ENCODE peak calls at places on chromosomes 2 and 18, in eight cellular contexts. One of them, this sample, is unnamed. For H3K36me3, the result is how much of the 10 kb centered on the place peaks cover.

GRCh38 chr2:215900203-215900611 is 113.1 kb downstream of the MREG start:
- DNase-seq in body of pancreas: peak
- DNase-seq in right atrium auricular region: peak
- DNase-seq in right lobe of liver: peak
- DNase-seq in kidney: no peak
- DNase-seq in K562: no peak
- DNase-seq in DND-41: no peak
- DNase-seq in cardiac muscle cell: peak
- DNase-seq in this sample: no peak

GRCh38 chr2:208407667-208408066 is 1.1 kb downstream of the PTH2R start:
- DNase-seq in DND-41: no peak
- DNase-seq in K562: peak
- DNase-seq in right lobe of liver: no peak
- DNase-seq in body of pancreas: peak
- DNase-seq in right atrium auricular region: no peak
- DNase-seq in kidney: no peak
- DNase-seq in cardiac muscle cell: peak
- DNase-seq in this sample: no peak

GRCh38 chr2:232508246-232508645 is 11.9 kb upstream of the PRSS56 start:
- DNase-seq in DND-41: no peak
- DNase-seq in cardiac muscle cell: no peak
- DNase-seq in right atrium auricular region: no peak
- DNase-seq in right lobe of liver: no peak
- DNase-seq in K562: no peak
- DNase-seq in body of pancreas: no peak
- DNase-seq in kidney: no peak
- DNase-seq in this sample: no peak

GRCh38 chr2:168355110-168355509 is 101.0 kb upstream of the CERS6 start:
- DNase-seq in right atrium auricular region: no peak
- DNase-seq in cardiac muscle cell: no peak
- DNase-seq in K562: no peak
- DNase-seq in body of pancreas: peak
- DNase-seq in kidney: no peak
- DNase-seq in right lobe of liver: no peak
- DNase-seq in DND-41: no peak
- DNase-seq in this sample: no peak

GRCh38 chr2:152421521-152422367 is 86.8 kb downstream of the FMNL2 start:
- DNase-seq in right lobe of liver: no peak
- DNase-seq in cardiac muscle cell: peak
- DNase-seq in K562: no peak
- DNase-seq in body of pancreas: peak
- DNase-seq in kidney: no peak
- DNase-seq in DND-41: no peak
- DNase-seq in right atrium auricular region: peak
- DNase-seq in this sample: no peak

GRCh38 chr2:97355176-97355575 is 234.5 kb downstream of the ANKRD36B start:
- DNase-seq in cardiac muscle cell: no peak
- DNase-seq in K562: no peak
- DNase-seq in kidney: no peak
- DNase-seq in right atrium auricular region: no peak
- DNase-seq in body of pancreas: no peak
- DNase-seq in right lobe of liver: no peak
- DNase-seq in DND-41: no peak
- DNase-seq in this sample: no peak

GRCh38 chr2:105873721-105874120 is 129.0 kb downstream of the NCK2 start:
- DNase-seq in K562: peak
- DNase-seq in right atrium auricular region: no peak
- DNase-seq in right lobe of liver: no peak
- DNase-seq in cardiac muscle cell: peak
- DNase-seq in body of pancreas: peak
- DNase-seq in DND-41: no peak
- DNase-seq in kidney: no peak
- DNase-seq in this sample: no peak

GRCh38 chr2:67645280-67646255 is 248.4 kb downstream of the ETAA1 start:
- DNase-seq in cardiac muscle cell: no peak
- DNase-seq in K562: no peak
- DNase-seq in right lobe of liver: no peak
- DNase-seq in kidney: no peak
- DNase-seq in body of pancreas: no peak
- DNase-seq in DND-41: no peak
- DNase-seq in right atrium auricular region: no peak
- DNase-seq in this sample: no peak

GRCh38 chr2:204354442-204354856 is 190.8 kb upstream of the PARD3B start:
- DNase-seq in body of pancreas: no peak
- DNase-seq in right lobe of liver: no peak
- DNase-seq in K562: peak
- DNase-seq in kidney: no peak
- DNase-seq in right atrium auricular region: no peak
- DNase-seq in cardiac muscle cell: no peak
- DNase-seq in DND-41: no peak
- DNase-seq in this sample: no peak

GRCh38 chr2:39504790-39505335 is 67.8 kb upstream of the MAP4K3 start:
- DNase-seq in right lobe of liver: no peak
- DNase-seq in cardiac muscle cell: peak
- DNase-seq in K562: no peak
- DNase-seq in DND-41: no peak
- DNase-seq in right atrium auricular region: no peak
- DNase-seq in body of pancreas: no peak
- DNase-seq in kidney: no peak
- DNase-seq in this sample: no peak

GRCh38 chr2:219563271-219563928 is 7.9 kb downstream of the OBSL1 start:
- DNase-seq in right lobe of liver: no peak
- DNase-seq in right atrium auricular region: no peak
- DNase-seq in cardiac muscle cell: no peak
- DNase-seq in body of pancreas: no peak
- DNase-seq in DND-41: no peak
- DNase-seq in kidney: peak
- DNase-seq in K562: no peak
- DNase-seq in this sample: no peak

GRCh38 chr2:241141214-241141770 is 8.0 kb downstream of the PASK start:
- DNase-seq in K562: no peak
- DNase-seq in right lobe of liver: no peak
- DNase-seq in right atrium auricular region: no peak
- DNase-seq in body of pancreas: no peak
- DNase-seq in kidney: peak
- DNase-seq in cardiac muscle cell: no peak
- DNase-seq in DND-41: no peak
- DNase-seq in this sample: no peak

GRCh38 chr2:159801925-159802324 is 3.9 kb upstream of the CD302 start:
- DNase-seq in DND-41: no peak
- DNase-seq in kidney: no peak
- DNase-seq in K562: no peak
- DNase-seq in right atrium auricular region: no peak
- DNase-seq in cardiac muscle cell: no peak
- DNase-seq in right lobe of liver: no peak
- DNase-seq in body of pancreas: peak
- DNase-seq in this sample: no peak

GRCh38 chr2:42961385-42961800 is 169.0 kb upstream of the HAAO start:
- DNase-seq in cardiac muscle cell: peak
- DNase-seq in DND-41: no peak
- DNase-seq in right lobe of liver: no peak
- DNase-seq in K562: no peak
- DNase-seq in right atrium auricular region: peak
- DNase-seq in kidney: peak
- DNase-seq in body of pancreas: peak
- DNase-seq in this sample: no peak

GRCh38 chr2:118987886-118988285 is 45.9 kb downstream of the MARCO start:
- DNase-seq in DND-41: no peak
- DNase-seq in body of pancreas: no peak
- DNase-seq in K562: no peak
- DNase-seq in right atrium auricular region: no peak
- DNase-seq in right lobe of liver: no peak
- DNase-seq in kidney: peak
- DNase-seq in cardiac muscle cell: no peak
- DNase-seq in this sample: no peak

GRCh38 chr2:42063383-42064171 is 15.8 kb downstream of the PKDCC start:
- DNase-seq in K562: no peak
- DNase-seq in right lobe of liver: no peak
- DNase-seq in kidney: no peak
- DNase-seq in right atrium auricular region: no peak
- DNase-seq in body of pancreas: no peak
- DNase-seq in DND-41: no peak
- DNase-seq in cardiac muscle cell: peak
- DNase-seq in this sample: no peak

GRCh38 chr2:172481507-172482262 is 54.3 kb downstream of the ITGA6 start:
- DNase-seq in cardiac muscle cell: no peak
- DNase-seq in right atrium auricular region: no peak
- DNase-seq in body of pancreas: no peak
- DNase-seq in K562: no peak
- DNase-seq in right lobe of liver: no peak
- DNase-seq in kidney: no peak
- DNase-seq in DND-41: no peak
- DNase-seq in this sample: no peak

GRCh38 chr2:25894135-25894830 is 16.0 kb upstream of the ASXL2 start:
- DNase-seq in right atrium auricular region: no peak
- DNase-seq in DND-41: no peak
- DNase-seq in body of pancreas: no peak
- DNase-seq in cardiac muscle cell: peak
- DNase-seq in K562: no peak
- DNase-seq in right lobe of liver: no peak
- DNase-seq in kidney: peak
- DNase-seq in this sample: no peak

GRCh38 chr18:35179906-35180305 is 60.9 kb upstream of the ZNF397 start:
- DNase-seq in right atrium auricular region: no peak
- DNase-seq in body of pancreas: no peak
- DNase-seq in DND-41: no peak
- DNase-seq in cardiac muscle cell: no peak
- DNase-seq in kidney: no peak
- DNase-seq in K562: no peak
- DNase-seq in right lobe of liver: no peak
- DNase-seq in this sample: no peak

GRCh38 chr2:39018633-39019032 is 102.2 kb downstream of the SOS1 start:
- DNase-seq in body of pancreas: no peak
- DNase-seq in kidney: no peak
- DNase-seq in DND-41: no peak
- DNase-seq in K562: no peak
- DNase-seq in cardiac muscle cell: no peak
- DNase-seq in right atrium auricular region: no peak
- DNase-seq in right lobe of liver: no peak
- DNase-seq in this sample: no peak

GRCh38 chr2:223976635-223977226 is 19.5 kb downstream of the MRPL44 start:
- DNase-seq in cardiac muscle cell: peak
- DNase-seq in right atrium auricular region: no peak
- DNase-seq in body of pancreas: no peak
- DNase-seq in right lobe of liver: no peak
- DNase-seq in K562: no peak
- DNase-seq in kidney: no peak
- DNase-seq in DND-41: no peak
- DNase-seq in this sample: no peak
- H3K27ac ChIP-seq in cardiac muscle cell: no peak
- H3K27ac ChIP-seq in right atrium auricular region: no peak
- H3K27ac ChIP-seq in body of pancreas: no peak
- H3K27ac ChIP-seq in right lobe of liver: no peak
- H3K27ac ChIP-seq in K562: no peak
- H3K27ac ChIP-seq in kidney: no peak
- H3K27ac ChIP-seq in DND-41: no peak
- H3K27ac ChIP-seq in this sample: no peak

DNA sequence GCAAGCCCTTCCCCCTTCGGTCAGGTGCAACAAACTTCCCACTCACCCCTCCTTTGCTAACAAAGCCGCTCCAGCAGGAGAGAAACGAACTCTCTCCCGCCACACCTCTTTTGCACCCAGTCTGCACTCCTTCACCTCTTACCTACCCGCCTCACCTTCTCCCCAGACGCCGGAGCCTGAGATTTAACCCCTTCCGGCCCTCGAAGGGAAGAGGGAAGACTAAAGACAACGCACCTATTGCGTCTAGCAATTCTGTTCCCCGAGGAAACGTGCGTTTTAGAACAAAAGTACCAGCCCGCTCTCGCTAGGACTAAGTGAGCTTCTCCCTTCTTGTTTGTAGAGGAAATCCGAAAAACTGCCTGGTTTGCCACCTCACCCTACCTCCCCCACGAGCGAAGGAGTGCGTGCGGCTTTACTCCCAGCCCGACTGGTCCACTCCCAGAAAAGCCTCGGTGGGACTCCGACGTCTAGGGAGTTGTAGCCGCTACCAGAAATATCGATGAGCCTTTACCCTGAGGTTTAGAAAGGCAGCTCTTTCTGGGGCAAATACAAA is 441 bp upstream of the PEX13 start:
- DNase-seq in cardiac muscle cell: peak
- DNase-seq in body of pancreas: peak
- DNase-seq in kidney: peak
- DNase-seq in right lobe of liver: peak
- DNase-seq in right atrium auricular region: peak
- DNase-seq in DND-41: peak
- DNase-seq in K562: peak
- DNase-seq in this sample: peak
- H3K36me3 ChIP-seq in cardiac muscle cell: under half
- H3K36me3 ChIP-seq in body of pancreas: under half
- H3K36me3 ChIP-seq in kidney: under half
- H3K36me3 ChIP-seq in right lobe of liver: under half
- H3K36me3 ChIP-seq in right atrium auricular region: under half
- H3K36me3 ChIP-seq in DND-41: under half
- H3K36me3 ChIP-seq in K562: under half
- H3K36me3 ChIP-seq in this sample: under half

GRCh38 chr2:68857446-68857845 is 13.8 kb downstream of the BMP10 start:
- DNase-seq in kidney: no peak
- DNase-seq in DND-41: no peak
- DNase-seq in right atrium auricular region: no peak
- DNase-seq in cardiac muscle cell: no peak
- DNase-seq in right lobe of liver: no peak
- DNase-seq in body of pancreas: no peak
- DNase-seq in K562: no peak
- DNase-seq in this sample: no peak
- H3K4me3 ChIP-seq in kidney: no peak
- H3K4me3 ChIP-seq in DND-41: no peak
- H3K4me3 ChIP-seq in right atrium auricular region: no peak
- H3K4me3 ChIP-seq in cardiac muscle cell: no peak
- H3K4me3 ChIP-seq in right lobe of liver: no peak
- H3K4me3 ChIP-seq in body of pancreas: no peak
- H3K4me3 ChIP-seq in K562: no peak
- H3K4me3 ChIP-seq in this sample: no peak

DNA sequence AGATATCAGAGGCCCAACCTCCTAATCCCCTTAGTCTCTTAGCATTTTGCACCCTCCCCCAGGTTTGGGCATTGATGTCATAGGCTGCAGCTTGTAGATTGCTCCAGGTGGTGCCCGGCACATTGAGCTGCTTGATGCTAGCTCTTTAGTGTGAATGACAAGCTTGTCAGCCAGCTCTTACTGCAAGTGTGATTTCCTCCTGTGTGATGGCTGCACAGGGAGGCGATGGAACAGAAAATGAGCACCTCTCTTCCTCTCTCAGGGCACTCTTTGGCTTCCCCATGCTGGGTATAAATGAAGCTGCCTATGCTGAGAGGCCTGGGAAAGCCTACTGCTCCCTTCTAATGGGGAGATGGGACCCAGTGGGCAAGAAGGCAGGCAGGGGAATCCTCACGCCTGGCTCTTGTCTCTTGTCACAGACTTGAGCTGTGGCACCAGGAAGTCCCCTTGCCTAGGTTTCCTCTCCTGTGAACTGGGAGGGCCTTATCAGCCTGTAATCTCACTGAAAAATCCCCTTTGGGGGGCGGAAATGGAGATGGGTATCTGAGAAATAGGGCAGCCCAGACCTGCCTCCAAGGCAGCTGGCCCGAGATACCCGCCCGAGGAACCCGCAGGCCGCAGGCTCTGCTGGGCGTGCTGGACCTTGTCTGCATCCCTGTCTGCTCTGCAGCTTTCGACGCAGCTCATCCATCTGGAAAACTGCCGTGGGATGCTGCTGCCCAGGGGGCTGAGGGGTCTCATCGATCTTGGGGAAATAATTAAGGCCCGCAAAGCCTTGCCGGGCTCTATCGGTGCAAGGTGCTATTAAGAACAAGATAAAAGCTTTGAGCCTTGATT is 163.6 kb upstream of the CXCR4 start:
- DNase-seq in body of pancreas: no peak
- DNase-seq in kidney: no peak
- DNase-seq in cardiac muscle cell: no peak
- DNase-seq in K562: no peak
- DNase-seq in right lobe of liver: no peak
- DNase-seq in right atrium auricular region: no peak
- DNase-seq in DND-41: no peak
- DNase-seq in this sample: peak
- H3K27ac ChIP-seq in body of pancreas: no peak
- H3K27ac ChIP-seq in kidney: no peak
- H3K27ac ChIP-seq in cardiac muscle cell: no peak
- H3K27ac ChIP-seq in K562: no peak
- H3K27ac ChIP-seq in right lobe of liver: no peak
- H3K27ac ChIP-seq in right atrium auricular region: no peak
- H3K27ac ChIP-seq in DND-41: peak
- H3K27ac ChIP-seq in this sample: peak

This sample was measured in CD8-positive, alpha-beta memory T cell.